ENCODE peak calls at places on chromosome 21, in six cellular contexts. Z, D, P, K, E and H are unnamed samples.

GRCh38 chr21:36388835-36389234 is 3.6 kb downstream of the CHAF1B start:
- DNase-seq in E (no peak), P (peak), Z (no peak), K (no peak), D (peak), H (peak)

GRCh38 chr21:27734146-27734545 is 767.3 kb upstream of the ADAMTS5 start:
- DNase-seq in P (peak), Z (no peak), K (peak), E (no peak), D (no peak), H (peak)

GRCh38 chr21:39216290-39216689 is 33.0 kb upstream of the PSMG1 start:
- DNase-seq in P (no peak), E (no peak), Z (no peak), K (no peak), D (no peak), H (no peak)

GRCh38 chr21:42818328-42818749 is 61.0 kb downstream of the WDR4 start:
- DNase-seq in Z (peak), E (peak), D (peak), P (peak), K (no peak), H (peak)

GRCh38 chr21:43726686-43727570 is 8.0 kb downstream of the PDXK start:
- DNase-seq in K (peak), P (no peak), Z (no peak), D (no peak), E (peak), H (no peak)

GRCh38 chr21:16196521-16197208 is 466.9 kb downstream of the USP25 start:
- DNase-seq in Z (no peak), K (peak), E (no peak), P (peak), D (no peak), H (no peak)

GRCh38 chr21:41931041-41931451 is 22.8 kb downstream of the C2CD2 start:
- DNase-seq in Z (no peak), E (no peak), K (no peak), P (peak), D (no peak), H (no peak)

GRCh38 chr21:33078907-33079582 is 9.1 kb downstream of the OLIG1 start:
- DNase-seq in K (peak), Z (peak), P (peak), D (no peak), E (no peak), H (peak)

GRCh38 chr21:44734841-44735240 is 23.5 kb upstream of the TSPEAR start:
- DNase-seq in D (no peak), Z (no peak), K (no peak), P (no peak), E (no peak), H (no peak)

GRCh38 chr21:38567577-38568360 is 69.5 kb upstream of the ERG start:
- DNase-seq in K (peak), P (peak), E (no peak), D (no peak), Z (no peak), H (peak)

GRCh38 chr21:36719614-36720013 is 20.7 kb downstream of the SIM2 start:
- DNase-seq in K (no peak), P (no peak), Z (no peak), E (no peak), D (no peak), H (no peak)

GRCh38 chr21:32335601-32336575 is 37.2 kb downstream of the MRAP start:
- DNase-seq in D (no peak), Z (no peak), P (peak), E (no peak), K (no peak), H (peak)